ENCODE peak calls at places on chromosomes 11 and 22, in ten cellular contexts. B is cerebellum; M is AG09309; Z is activated CD4-positive, alpha-beta T cell treated with anti-CD3 and anti-CD28 coated beads for 1 hour; O is memory B cell; G is tibial nerve; E is germinal center; Y is dermis microvascular lymphatic vessel endothelial cell; L is fibroblast of lung; X is SHP77 treated with DMSO at 0.1 percent for 48 hours. N is an unnamed sample.

GRCh38 chr22:40176921-40177737 is 596 bp upstream of the TNRC6B start:
- DNase-seq in Y (no peak), B (no peak), E (no peak), L (peak; percentile 75), Z (peak; percentile 63), O (no peak), G (peak; percentile 26), X (peak; percentile 22), M (no peak), N (peak; percentile 60)

GRCh38 chr11:32643526-32643925 is 59.9 kb downstream of the EIF3M start:
- DNase-seq in O (no peak), E (no peak), Z (no peak), L (peak; percentile 43), G (no peak), Y (no peak), M (no peak), B (no peak), X (no peak), N (no peak)

GRCh38 chr11:123505546-123506299 is 75.7 kb downstream of the GRAMD1B start:
- DNase-seq in Z (no peak), X (peak; percentile 78), M (no peak), G (no peak), L (no peak), E (no peak), B (no peak), Y (no peak), O (no peak), N (no peak)

GRCh38 chr11:64305691-64306562 is 603 bp downstream of the ESRRA start:
- DNase-seq in M (no peak), B (no peak), L (peak; percentile 51), X (peak; percentile 45), Y (no peak), G (peak; percentile 42), E (peak; percentile 32), Z (peak; percentile 63), O (peak; percentile 67), N (peak; percentile 27)

GRCh38 chr11:102306048-102306575 is 11.2 kb upstream of the BIRC3 start:
- DNase-seq in B (no peak), Y (no peak), M (no peak), E (no peak), G (peak; percentile 15), Z (no peak), L (no peak), X (no peak), O (no peak), N (no peak)

GRCh38 chr11:94910779-94911178 is 62.6 kb downstream of the CWC15 start:
- DNase-seq in M (peak; percentile 73), B (no peak), Z (no peak), X (no peak), E (no peak), Y (no peak), G (no peak), L (peak; percentile 61), O (no peak), N (peak; percentile 49)

GRCh38 chr22:20656902-20657836 is 116.7 kb upstream of the SERPIND1 start:
- DNase-seq in X (no peak), Z (no peak), G (no peak), E (no peak), B (no peak), M (no peak), L (no peak), Y (no peak), O (no peak), N (no peak)

GRCh38 chr11:68855205-68855978 is 13.7 kb upstream of the CPT1A start:
- DNase-seq in L (no peak), Y (peak; percentile 68), B (no peak), G (no peak), Z (no peak), M (no peak), E (peak; percentile 54), O (peak; percentile 41), X (no peak), N (no peak)

GRCh38 chr11:64134963-64135362 is 30.9 kb downstream of the MACROD1 start:
- DNase-seq in X (no peak), Z (no peak), G (no peak), M (no peak), Y (no peak), O (no peak), E (no peak), L (no peak), B (peak; percentile 86), N (no peak)

GRCh38 chr11:110948112-110948511 is 235.9 kb upstream of the ARHGAP20 start:
- DNase-seq in X (no peak), L (peak; percentile 72), G (peak; percentile 50), Y (no peak), M (no peak), Z (no peak), B (no peak), E (no peak), O (no peak), N (peak; percentile 38)

GRCh38 chr11:64542172-64543125 is 48.6 kb upstream of the SLC22A12 start:
- DNase-seq in Z (no peak), G (no peak), B (no peak), L (no peak), E (no peak), M (no peak), Y (no peak), O (no peak), X (no peak), N (no peak)

GRCh38 chr11:118956847-118957469 is 860 bp downstream of the UPK2 start:
- DNase-seq in Y (no peak), E (no peak), B (no peak), Z (no peak), X (no peak), O (no peak), L (no peak), G (no peak), M (no peak), N (no peak)

N was measured in fibroblast of the conjunctiva.